ENCODE peak calls at places on chromosomes 2 and 18, in seven cellular contexts. One of them, this sample, is unnamed.
A peak's percentile ranks its signal among the peaks of the same experiment; 100 is the strongest.

GRCh38 chr2:232323328-232323650 is 55.3 kb upstream of the ALPP start:
- DNase-seq in activated T-cell treated with anti-CD3 and anti-CD28 coated beads for 1 hour: no peak
- DNase-seq in NCI-H2029: no peak
- DNase-seq in PC-9: no peak
- DNase-seq in Calu3: no peak
- DNase-seq in amniotic epithelial cell: no peak
- DNase-seq in kidney epithelial cell: no peak
- DNase-seq in this sample: no peak

GRCh38 chr2:66888791-66889631 is 454.1 kb downstream of the MEIS1 start:
- DNase-seq in kidney epithelial cell: peak; percentile 48
- DNase-seq in NCI-H2029: no peak
- DNase-seq in amniotic epithelial cell: peak; percentile 99
- DNase-seq in PC-9: no peak
- DNase-seq in Calu3: no peak
- DNase-seq in activated T-cell treated with anti-CD3 and anti-CD28 coated beads for 1 hour: no peak
- DNase-seq in this sample: peak; percentile 70

GRCh38 chr18:9454061-9454703 is 21.1 kb upstream of the RALBP1 start:
- DNase-seq in PC-9: no peak
- DNase-seq in amniotic epithelial cell: peak; percentile 79
- DNase-seq in kidney epithelial cell: peak; percentile 49
- DNase-seq in NCI-H2029: no peak
- DNase-seq in Calu3: no peak
- DNase-seq in activated T-cell treated with anti-CD3 and anti-CD28 coated beads for 1 hour: no peak
- DNase-seq in this sample: peak; percentile 36

GRCh38 chr18:75467396-75467795 is 39.9 kb upstream of the SMIM21 start:
- DNase-seq in Calu3: no peak
- DNase-seq in amniotic epithelial cell: no peak
- DNase-seq in kidney epithelial cell: no peak
- DNase-seq in activated T-cell treated with anti-CD3 and anti-CD28 coated beads for 1 hour: no peak
- DNase-seq in PC-9: no peak
- DNase-seq in NCI-H2029: no peak
- DNase-seq in this sample: no peak

GRCh38 chr2:150710916-150711315 is 223.4 kb upstream of the RND3 start:
- DNase-seq in PC-9: no peak
- DNase-seq in kidney epithelial cell: no peak
- DNase-seq in Calu3: no peak
- DNase-seq in NCI-H2029: peak; percentile 19
- DNase-seq in amniotic epithelial cell: no peak
- DNase-seq in activated T-cell treated with anti-CD3 and anti-CD28 coated beads for 1 hour: no peak
- DNase-seq in this sample: no peak

GRCh38 chr2:150472122-150472899 is 15.2 kb downstream of the RND3 start:
- DNase-seq in PC-9: peak; percentile 80
- DNase-seq in activated T-cell treated with anti-CD3 and anti-CD28 coated beads for 1 hour: no peak
- DNase-seq in Calu3: peak; percentile 60
- DNase-seq in kidney epithelial cell: no peak
- DNase-seq in amniotic epithelial cell: peak; percentile 87
- DNase-seq in NCI-H2029: no peak
- DNase-seq in this sample: peak; percentile 64

GRCh38 chr2:67649331-67650071 is 252.4 kb downstream of the ETAA1 start:
- DNase-seq in Calu3: peak; percentile 20
- DNase-seq in PC-9: no peak
- DNase-seq in kidney epithelial cell: no peak
- DNase-seq in NCI-H2029: no peak
- DNase-seq in amniotic epithelial cell: peak; percentile 81
- DNase-seq in activated T-cell treated with anti-CD3 and anti-CD28 coated beads for 1 hour: no peak
- DNase-seq in this sample: peak; percentile 26

GRCh38 chr18:48949051-48949605 is 1.6 kb downstream of the SMAD7 start:
- DNase-seq in activated T-cell treated with anti-CD3 and anti-CD28 coated beads for 1 hour: peak; percentile 39
- DNase-seq in amniotic epithelial cell: no peak
- DNase-seq in Calu3: peak; percentile 52
- DNase-seq in kidney epithelial cell: no peak
- DNase-seq in PC-9: no peak
- DNase-seq in NCI-H2029: no peak
- DNase-seq in this sample: no peak

GRCh38 chr2:205684871-205685313 is 2.6 kb downstream of the NRP2 start:
- DNase-seq in NCI-H2029: no peak
- DNase-seq in activated T-cell treated with anti-CD3 and anti-CD28 coated beads for 1 hour: no peak
- DNase-seq in Calu3: no peak
- DNase-seq in kidney epithelial cell: no peak
- DNase-seq in amniotic epithelial cell: peak; percentile 63
- DNase-seq in PC-9: no peak
- DNase-seq in this sample: no peak

GRCh38 chr2:69032336-69032735 is 19.4 kb downstream of the ANTXR1 start:
- DNase-seq in amniotic epithelial cell: no peak
- DNase-seq in Calu3: no peak
- DNase-seq in NCI-H2029: no peak
- DNase-seq in kidney epithelial cell: no peak
- DNase-seq in PC-9: no peak
- DNase-seq in activated T-cell treated with anti-CD3 and anti-CD28 coated beads for 1 hour: no peak
- DNase-seq in this sample: no peak

GRCh38 chr2:23404426-23404825 is 19.4 kb downstream of the KLHL29 start:
- DNase-seq in amniotic epithelial cell: peak; percentile 75
- DNase-seq in activated T-cell treated with anti-CD3 and anti-CD28 coated beads for 1 hour: no peak
- DNase-seq in kidney epithelial cell: peak; percentile 63
- DNase-seq in NCI-H2029: peak; percentile 84
- DNase-seq in Calu3: peak; percentile 36
- DNase-seq in PC-9: peak; percentile 33
- DNase-seq in this sample: peak; percentile 75

GRCh38 chr18:70024088-70024487 is 76.4 kb upstream of the CD226 start:
- DNase-seq in Calu3: no peak
- DNase-seq in NCI-H2029: no peak
- DNase-seq in amniotic epithelial cell: no peak
- DNase-seq in kidney epithelial cell: no peak
- DNase-seq in PC-9: no peak
- DNase-seq in activated T-cell treated with anti-CD3 and anti-CD28 coated beads for 1 hour: no peak
- DNase-seq in this sample: no peak

GRCh38 chr2:236286866-236287545 is 22.8 kb upstream of the ASB18 start:
- DNase-seq in PC-9: no peak
- DNase-seq in NCI-H2029: no peak
- DNase-seq in Calu3: no peak
- DNase-seq in kidney epithelial cell: peak; percentile 10
- DNase-seq in amniotic epithelial cell: no peak
- DNase-seq in activated T-cell treated with anti-CD3 and anti-CD28 coated beads for 1 hour: no peak
- DNase-seq in this sample: no peak

GRCh38 chr18:22466608-22467390 is 49.1 kb upstream of the CTAGE1 start:
- DNase-seq in activated T-cell treated with anti-CD3 and anti-CD28 coated beads for 1 hour: no peak
- DNase-seq in NCI-H2029: no peak
- DNase-seq in kidney epithelial cell: peak; percentile 69
- DNase-seq in amniotic epithelial cell: peak; percentile 63
- DNase-seq in PC-9: peak; percentile 57
- DNase-seq in Calu3: peak; percentile 73
- DNase-seq in this sample: peak; percentile 73

GRCh38 chr2:75462714-75463113 is 98.0 kb downstream of the EVA1A start:
- DNase-seq in activated T-cell treated with anti-CD3 and anti-CD28 coated beads for 1 hour: no peak
- DNase-seq in NCI-H2029: no peak
- DNase-seq in kidney epithelial cell: no peak
- DNase-seq in Calu3: no peak
- DNase-seq in amniotic epithelial cell: no peak
- DNase-seq in PC-9: no peak
- DNase-seq in this sample: no peak

GRCh38 chr2:112257575-112257974 is 2.7 kb upstream of the ZC3H8 start:
- DNase-seq in kidney epithelial cell: peak; percentile 35
- DNase-seq in NCI-H2029: no peak
- DNase-seq in activated T-cell treated with anti-CD3 and anti-CD28 coated beads for 1 hour: no peak
- DNase-seq in PC-9: no peak
- DNase-seq in amniotic epithelial cell: peak; percentile 38
- DNase-seq in Calu3: no peak
- DNase-seq in this sample: no peak

GRCh38 chr18:79366177-79367094 is 29.3 kb upstream of the NFATC1 start:
- DNase-seq in activated T-cell treated with anti-CD3 and anti-CD28 coated beads for 1 hour: no peak
- DNase-seq in kidney epithelial cell: no peak
- DNase-seq in NCI-H2029: no peak
- DNase-seq in amniotic epithelial cell: peak; percentile 21
- DNase-seq in Calu3: no peak
- DNase-seq in PC-9: no peak
- DNase-seq in this sample: peak; percentile 82

GRCh38 chr2:241598487-241598886 is 38.5 kb downstream of the THAP4 start:
- DNase-seq in activated T-cell treated with anti-CD3 and anti-CD28 coated beads for 1 hour: no peak
- DNase-seq in NCI-H2029: no peak
- DNase-seq in PC-9: peak; percentile 64
- DNase-seq in kidney epithelial cell: no peak
- DNase-seq in amniotic epithelial cell: peak; percentile 20
- DNase-seq in Calu3: peak; percentile 58
- DNase-seq in this sample: no peak

GRCh38 chr2:23565814-23566213 is 180.8 kb downstream of the KLHL29 start:
- DNase-seq in amniotic epithelial cell: no peak
- DNase-seq in activated T-cell treated with anti-CD3 and anti-CD28 coated beads for 1 hour: no peak
- DNase-seq in Calu3: no peak
- DNase-seq in kidney epithelial cell: no peak
- DNase-seq in PC-9: no peak
- DNase-seq in NCI-H2029: no peak
- DNase-seq in this sample: no peak

GRCh38 chr2:11022874-11023273 is 111.1 kb downstream of the KCNF1 start:
- DNase-seq in NCI-H2029: no peak
- DNase-seq in amniotic epithelial cell: no peak
- DNase-seq in kidney epithelial cell: no peak
- DNase-seq in PC-9: peak; percentile 79
- DNase-seq in activated T-cell treated with anti-CD3 and anti-CD28 coated beads for 1 hour: no peak
- DNase-seq in Calu3: peak; percentile 36
- DNase-seq in this sample: no peak

GRCh38 chr18:37332764-37333420 is 232.7 kb downstream of the CELF4 start:
- DNase-seq in NCI-H2029: no peak
- DNase-seq in PC-9: no peak
- DNase-seq in amniotic epithelial cell: no peak
- DNase-seq in Calu3: no peak
- DNase-seq in kidney epithelial cell: no peak
- DNase-seq in activated T-cell treated with anti-CD3 and anti-CD28 coated beads for 1 hour: no peak
- DNase-seq in this sample: no peak

GRCh38 chr2:190649035-190649797 is at the start of gene NAB1:
- DNase-seq in kidney epithelial cell: no peak
- DNase-seq in NCI-H2029: no peak
- DNase-seq in Calu3: peak; percentile 43
- DNase-seq in amniotic epithelial cell: peak; percentile 40
- DNase-seq in activated T-cell treated with anti-CD3 and anti-CD28 coated beads for 1 hour: peak; percentile 43
- DNase-seq in PC-9: peak; percentile 40
- DNase-seq in this sample: peak; percentile 79

GRCh38 chr2:109645412-109646184 is 31.4 kb downstream of the SOWAHC start:
- DNase-seq in PC-9: no peak
- DNase-seq in Calu3: no peak
- DNase-seq in NCI-H2029: no peak
- DNase-seq in amniotic epithelial cell: no peak
- DNase-seq in activated T-cell treated with anti-CD3 and anti-CD28 coated beads for 1 hour: no peak
- DNase-seq in kidney epithelial cell: no peak
- DNase-seq in this sample: no peak

GRCh38 chr2:145258903-145259579 is 739.1 kb upstream of the ZEB2 start:
- DNase-seq in amniotic epithelial cell: peak; percentile 82
- DNase-seq in kidney epithelial cell: peak; percentile 25
- DNase-seq in Calu3: no peak
- DNase-seq in NCI-H2029: no peak
- DNase-seq in activated T-cell treated with anti-CD3 and anti-CD28 coated beads for 1 hour: no peak
- DNase-seq in PC-9: no peak
- DNase-seq in this sample: no peak

GRCh38 chr2:212915121-212915782 is 236.2 kb downstream of the IKZF2 start:
- DNase-seq in PC-9: no peak
- DNase-seq in activated T-cell treated with anti-CD3 and anti-CD28 coated beads for 1 hour: no peak
- DNase-seq in NCI-H2029: no peak
- DNase-seq in Calu3: no peak
- DNase-seq in kidney epithelial cell: no peak
- DNase-seq in amniotic epithelial cell: no peak
- DNase-seq in this sample: no peak

GRCh38 chr2:198930170-198930569 is 527.6 kb downstream of the SATB2 start:
- DNase-seq in PC-9: no peak
- DNase-seq in Calu3: peak; percentile 5
- DNase-seq in amniotic epithelial cell: no peak
- DNase-seq in kidney epithelial cell: no peak
- DNase-seq in NCI-H2029: no peak
- DNase-seq in activated T-cell treated with anti-CD3 and anti-CD28 coated beads for 1 hour: no peak
- DNase-seq in this sample: peak; percentile 5

GRCh38 chr2:173961346-173961705 is 3.8 kb downstream of the SP3 start:
- DNase-seq in amniotic epithelial cell: no peak
- DNase-seq in activated T-cell treated with anti-CD3 and anti-CD28 coated beads for 1 hour: no peak
- DNase-seq in PC-9: no peak
- DNase-seq in kidney epithelial cell: no peak
- DNase-seq in Calu3: no peak
- DNase-seq in NCI-H2029: no peak
- DNase-seq in this sample: no peak

GRCh38 chr2:119423811-119424210 is 7.8 kb upstream of the TMEM37 start:
- DNase-seq in amniotic epithelial cell: no peak
- DNase-seq in PC-9: no peak
- DNase-seq in NCI-H2029: no peak
- DNase-seq in kidney epithelial cell: no peak
- DNase-seq in Calu3: no peak
- DNase-seq in activated T-cell treated with anti-CD3 and anti-CD28 coated beads for 1 hour: no peak
- DNase-seq in this sample: no peak

GRCh38 chr2:215692387-215693079 is 256.7 kb upstream of the FN1 start:
- DNase-seq in kidney epithelial cell: no peak
- DNase-seq in activated T-cell treated with anti-CD3 and anti-CD28 coated beads for 1 hour: no peak
- DNase-seq in amniotic epithelial cell: peak; percentile 54
- DNase-seq in Calu3: no peak
- DNase-seq in PC-9: no peak
- DNase-seq in NCI-H2029: no peak
- DNase-seq in this sample: no peak

GRCh38 chr2:154603682-154604081 is 94.8 kb upstream of the KCNJ3 start:
- DNase-seq in Calu3: no peak
- DNase-seq in amniotic epithelial cell: no peak
- DNase-seq in kidney epithelial cell: no peak
- DNase-seq in activated T-cell treated with anti-CD3 and anti-CD28 coated beads for 1 hour: no peak
- DNase-seq in PC-9: no peak
- DNase-seq in NCI-H2029: no peak
- DNase-seq in this sample: no peak

GRCh38 chr18:8839285-8839684 is 133.9 kb downstream of the MTCL1 start:
- DNase-seq in Calu3: no peak
- DNase-seq in NCI-H2029: no peak
- DNase-seq in kidney epithelial cell: no peak
- DNase-seq in PC-9: no peak
- DNase-seq in amniotic epithelial cell: no peak
- DNase-seq in activated T-cell treated with anti-CD3 and anti-CD28 coated beads for 1 hour: no peak
- DNase-seq in this sample: peak; percentile 46

GRCh38 chr18:46550609-46551008 is 106.4 kb downstream of the LOXHD1 start:
- DNase-seq in PC-9: no peak
- DNase-seq in NCI-H2029: no peak
- DNase-seq in kidney epithelial cell: no peak
- DNase-seq in activated T-cell treated with anti-CD3 and anti-CD28 coated beads for 1 hour: no peak
- DNase-seq in Calu3: no peak
- DNase-seq in amniotic epithelial cell: no peak
- DNase-seq in this sample: no peak

GRCh38 chr2:230920167-230920566 is 4.9 kb downstream of the GPR55 start:
- DNase-seq in activated T-cell treated with anti-CD3 and anti-CD28 coated beads for 1 hour: no peak
- DNase-seq in amniotic epithelial cell: no peak
- DNase-seq in kidney epithelial cell: no peak
- DNase-seq in PC-9: no peak
- DNase-seq in Calu3: no peak
- DNase-seq in NCI-H2029: no peak
- DNase-seq in this sample: no peak

GRCh38 chr18:24935008-24935407 is 417.0 kb downstream of the ZNF521 start:
- DNase-seq in Calu3: no peak
- DNase-seq in PC-9: no peak
- DNase-seq in NCI-H2029: no peak
- DNase-seq in kidney epithelial cell: no peak
- DNase-seq in amniotic epithelial cell: no peak
- DNase-seq in activated T-cell treated with anti-CD3 and anti-CD28 coated beads for 1 hour: no peak
- DNase-seq in this sample: no peak

GRCh38 chr18:55634545-55634944 is 46.6 kb upstream of the TCF4 start:
- DNase-seq in Calu3: no peak
- DNase-seq in activated T-cell treated with anti-CD3 and anti-CD28 coated beads for 1 hour: no peak
- DNase-seq in NCI-H2029: no peak
- DNase-seq in kidney epithelial cell: peak; percentile 7
- DNase-seq in amniotic epithelial cell: peak; percentile 94
- DNase-seq in PC-9: no peak
- DNase-seq in this sample: peak; percentile 56

GRCh38 chr18:7844017-7844416 is 276.9 kb downstream of the PTPRM start:
- DNase-seq in amniotic epithelial cell: no peak
- DNase-seq in Calu3: no peak
- DNase-seq in activated T-cell treated with anti-CD3 and anti-CD28 coated beads for 1 hour: no peak
- DNase-seq in NCI-H2029: no peak
- DNase-seq in PC-9: no peak
- DNase-seq in kidney epithelial cell: no peak
- DNase-seq in this sample: no peak

GRCh38 chr2:63015389-63015788 is 35.2 kb upstream of the OTX1 start:
- DNase-seq in activated T-cell treated with anti-CD3 and anti-CD28 coated beads for 1 hour: no peak
- DNase-seq in kidney epithelial cell: no peak
- DNase-seq in PC-9: no peak
- DNase-seq in Calu3: no peak
- DNase-seq in NCI-H2029: no peak
- DNase-seq in amniotic epithelial cell: no peak
- DNase-seq in this sample: no peak

GRCh38 chr2:235894839-235895238 is 273.3 kb downstream of the GBX2 start:
- DNase-seq in NCI-H2029: no peak
- DNase-seq in PC-9: no peak
- DNase-seq in Calu3: no peak
- DNase-seq in kidney epithelial cell: no peak
- DNase-seq in activated T-cell treated with anti-CD3 and anti-CD28 coated beads for 1 hour: no peak
- DNase-seq in amniotic epithelial cell: no peak
- DNase-seq in this sample: no peak